ENCODE peak calls at places on chromosome 14, in six cellular contexts. Z is right atrium auricular region, I is astrocyte, M is heart right ventricle, C is testis, Y is astrocyte of the cerebellum. J is an unnamed sample.

GRCh38 chr14:56212541-56212940 is 94.3 kb downstream of the PELI2 start:
- DNase-seq in Z (no peak), I (no peak), M (no peak), C (no peak), Y (no peak), J (no peak)

GRCh38 chr14:91899777-91900176 is 32.4 kb upstream of the TC2N start:
- DNase-seq in Z (no peak), I (no peak), M (no peak), C (peak), Y (no peak), J (peak)

GRCh38 chr14:76500480-76500879 is 124.5 kb downstream of the ESRRB start:
- DNase-seq in Z (no peak), I (no peak), M (no peak), C (no peak), Y (no peak), J (no peak)

GRCh38 chr14:51776102-51776894 is 84.1 kb upstream of the GNG2 start:
- DNase-seq in Z (peak), I (peak), M (peak), C (peak), Y (peak), J (peak)

GRCh38 chr14:68580676-68581075 is 212.2 kb downstream of the ZFP36L1 start:
- DNase-seq in Z (no peak), I (no peak), M (no peak), C (peak), Y (no peak), J (no peak)

GRCh38 chr14:23121401-23121800 is 2.3 kb upstream of the CEBPE start:
- DNase-seq in Z (no peak), I (peak), M (peak), C (peak), Y (peak), J (peak)

GRCh38 chr14:57871487-57872080 is 5.7 kb upstream of the SLC35F4 start:
- DNase-seq in Z (no peak), I (peak), M (no peak), C (peak), Y (peak), J (peak)

GRCh38 chr14:103108749-103109207 is 14.3 kb downstream of the EXOC3L4 start:
- DNase-seq in Z (no peak), I (peak), M (no peak), C (no peak), Y (no peak), J (peak)

GRCh38 chr14:101521306-101521935 is 39.9 kb upstream of the DIO3 start:
- DNase-seq in Z (no peak), I (no peak), M (no peak), C (peak), Y (no peak), J (no peak)

GRCh38 chr14:78848234-78848820 is 678.2 kb downstream of the NRXN3 start:
- DNase-seq in Z (no peak), I (peak), M (no peak), C (peak), Y (peak), J (peak)

GRCh38 chr14:67722293-67722692 is 20.6 kb downstream of the RDH12 start:
- DNase-seq in Z (no peak), I (peak), M (peak), C (peak), Y (peak), J (peak)

GRCh38 chr14:60648934-60649814 is at the start of gene SIX1:
- DNase-seq in Z (no peak), I (peak), M (peak), C (peak), Y (peak), J (peak)

GRCh38 chr14:95303552-95303951 is 16.2 kb downstream of the CLMN start:
- DNase-seq in Z (no peak), I (no peak), M (no peak), C (no peak), Y (no peak), J (no peak)

GRCh38 chr14:75339059-75339458 is 60.4 kb downstream of the FOS start:
- DNase-seq in Z (no peak), I (peak), M (no peak), C (no peak), Y (no peak), J (no peak)

GRCh38 chr14:88904864-88905263 is 80.4 kb downstream of the TTC8 start:
- DNase-seq in Z (no peak), I (peak), M (no peak), C (no peak), Y (peak), J (peak)

GRCh38 chr14:76717508-76717907 is 43.8 kb upstream of the VASH1 start:
- DNase-seq in Z (no peak), I (no peak), M (no peak), C (no peak), Y (no peak), J (no peak)

GRCh38 chr14:72611506-72611905 is 282.4 kb downstream of the DPF3 start:
- DNase-seq in Z (no peak), I (no peak), M (peak), C (no peak), Y (no peak), J (no peak)

GRCh38 chr14:101184104-101184455 is 280.6 kb upstream of the RTL1 start:
- DNase-seq in Z (no peak), I (no peak), M (no peak), C (no peak), Y (no peak), J (no peak)

GRCh38 chr14:102849522-102850379 is 72.5 kb downstream of the TRAF3 start:
- DNase-seq in Z (no peak), I (peak), M (no peak), C (no peak), Y (no peak), J (peak)

GRCh38 chr14:37559386-37559785 is 35.7 kb downstream of the FOXA1 start:
- DNase-seq in Z (no peak), I (peak), M (no peak), C (no peak), Y (peak), J (no peak)

GRCh38 chr14:102028733-102029132 is 58.1 kb downstream of the HSP90AA1 start:
- DNase-seq in Z (no peak), I (peak), M (no peak), C (no peak), Y (peak), J (peak)

GRCh38 chr14:22915886-22916521 is 2.9 kb downstream of the RBM23 start:
- DNase-seq in Z (no peak), I (no peak), M (no peak), C (no peak), Y (no peak), J (peak)

GRCh38 chr14:68780358-68781160 is 12.3 kb downstream of the ZFP36L1 start:
- DNase-seq in Z (peak), I (peak), M (peak), C (peak), Y (no peak), J (peak)

GRCh38 chr14:74302160-74302628 is 540 bp downstream of the ABCD4 start:
- DNase-seq in Z (no peak), I (peak), M (no peak), C (no peak), Y (peak), J (peak)

GRCh38 chr14:33198684-33199083 is 260.0 kb downstream of the NPAS3 start:
- DNase-seq in Z (no peak), I (no peak), M (no peak), C (no peak), Y (no peak), J (no peak)

DNA sequence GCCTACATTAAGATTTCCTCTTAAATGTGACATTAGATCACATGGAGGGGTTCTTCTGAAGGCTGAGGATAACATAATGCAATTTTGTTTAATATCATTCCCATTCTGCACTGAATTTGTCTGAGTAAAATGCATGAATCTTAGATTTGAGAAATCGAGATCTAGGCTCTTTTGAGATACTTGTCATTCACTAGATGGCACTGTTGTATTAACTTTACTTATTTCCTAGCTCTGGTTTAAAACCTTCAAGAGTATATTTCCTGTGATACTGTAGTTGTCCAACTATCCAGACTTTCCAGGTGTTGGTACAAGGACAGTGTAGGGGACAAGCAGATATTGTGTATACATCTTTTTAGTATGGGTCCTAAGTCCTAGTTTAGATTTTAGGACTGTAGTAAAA is 91.7 kb upstream of the SEL1L start:
- DNase-seq in Z (no peak), I (no peak), M (no peak), C (no peak), Y (no peak), J (no peak)
- TF ChIP-seq CTCF in Z (no peak), I (peak), M (no peak), C (no peak), Y (no peak), J (no peak)

GRCh38 chr14:24439257-24439656 is 3.3 kb downstream of the SDR39U1 start:
- DNase-seq in Z (no peak), I (no peak), M (no peak), C (no peak), Y (no peak), J (no peak)

GRCh38 chr14:24436355-24437019 is 6.1 kb downstream of the SDR39U1 start:
- DNase-seq in Z (no peak), I (peak), M (peak), C (no peak), Y (peak), J (peak)

GRCh38 chr14:24438198-24439095 is 4.1 kb downstream of the SDR39U1 start:
- DNase-seq in Z (no peak), I (no peak), M (no peak), C (no peak), Y (no peak), J (no peak)

GRCh38 chr14:24437020-24437735 is 5.4 kb downstream of the SDR39U1 start:
- DNase-seq in Z (no peak), I (no peak), M (no peak), C (no peak), Y (no peak), J (no peak)

DNA sequence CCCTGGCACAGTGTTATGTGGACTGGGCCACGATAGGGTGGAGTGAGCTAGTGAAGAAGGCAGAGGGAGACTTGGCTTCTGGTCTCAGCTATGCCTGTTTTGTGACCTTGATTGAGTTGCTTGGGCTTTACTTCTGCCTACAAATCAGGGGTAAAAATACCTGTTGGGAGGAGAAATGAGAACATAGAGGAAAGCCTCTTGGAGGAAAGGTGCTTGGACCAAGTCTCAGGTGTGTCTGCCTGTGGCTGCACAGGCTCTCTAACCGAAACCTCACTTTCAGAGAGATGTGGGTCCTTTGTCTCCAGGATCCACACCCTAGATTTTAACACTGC is 4.9 kb downstream of the SDR39U1 start:
- DNase-seq in Z (no peak), I (no peak), M (no peak), C (no peak), Y (no peak), J (no peak)
- H3K4me3 ChIP-seq in Z (no peak), I (no peak), M (no peak), C (no peak), Y (no peak), J (no peak)

DNA sequence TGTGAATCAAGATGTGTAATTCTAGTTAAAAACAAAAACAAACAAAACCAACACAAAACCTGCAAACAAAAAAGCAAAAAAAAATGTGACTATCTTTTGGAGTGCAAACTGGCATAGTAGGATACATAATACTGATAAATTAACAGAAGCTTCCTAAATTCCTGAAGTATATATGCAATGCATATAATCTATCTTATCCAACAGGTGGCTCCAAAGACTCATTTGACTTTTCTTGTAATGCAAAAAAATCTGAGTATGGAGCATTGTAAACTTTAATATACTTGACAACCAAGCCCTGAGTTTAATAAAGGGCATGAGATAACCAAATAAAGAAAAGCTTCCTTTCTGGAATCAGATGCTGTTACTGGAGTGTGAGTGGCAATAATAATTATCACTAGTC is 1003.6 kb downstream of the FSCB start:
- DNase-seq in Z (no peak), I (no peak), M (no peak), C (no peak), Y (no peak), J (peak)
- TF ChIP-seq CTCF in Z (no peak), I (no peak), M (no peak), C (no peak), Y (no peak), J (peak)

GRCh38 chr14:64531567-64531966 is 9.0 kb upstream of the HSPA2 start:
- DNase-seq in Z (no peak), I (no peak), M (no peak), C (no peak), Y (no peak), J (no peak)
- H3K4me3 ChIP-seq in Z (no peak), I (no peak), M (no peak), C (no peak), Y (no peak), J (no peak)

GRCh38 chr14:104370256-104370870 is 209.2 kb upstream of the C14orf180 start:
- DNase-seq in Z (no peak), I (no peak), M (peak), C (peak), Y (no peak), J (no peak)
- TF ChIP-seq CTCF in Z (no peak), I (no peak), M (peak), C (no peak), Y (no peak), J (no peak)

J was measured in fibroblast of the aortic adventitia.